ENCODE peak calls at places on chromosomes 16 and 17, in five cellular contexts. One of them, this sample, is unnamed.

GRCh38 chr17:57328109-57328882 is 72.0 kb downstream of the MSI2 start:
- DNase-seq in AG10803: no peak
- DNase-seq in GM23338: no peak
- DNase-seq in astrocyte of the spinal cord: no peak
- DNase-seq in fibroblast of the aortic adventitia: no peak
- DNase-seq in this sample: no peak

GRCh38 chr17:50484341-50485155 is 5.9 kb downstream of the RSAD1 start:
- DNase-seq in AG10803: no peak
- DNase-seq in GM23338: no peak
- DNase-seq in astrocyte of the spinal cord: no peak
- DNase-seq in fibroblast of the aortic adventitia: no peak
- DNase-seq in this sample: no peak

GRCh38 chr17:2347805-2348685 is 10.7 kb downstream of the SGSM2 start:
- DNase-seq in AG10803: peak; percentile 89
- DNase-seq in GM23338: peak; percentile 98
- DNase-seq in astrocyte of the spinal cord: peak; percentile 71
- DNase-seq in fibroblast of the aortic adventitia: peak; percentile 63
- DNase-seq in this sample: peak; percentile 66

GRCh38 chr17:21024024-21024423 is 18.8 kb downstream of the USP22 start:
- DNase-seq in AG10803: no peak
- DNase-seq in GM23338: no peak
- DNase-seq in astrocyte of the spinal cord: no peak
- DNase-seq in fibroblast of the aortic adventitia: no peak
- DNase-seq in this sample: peak; percentile 38

GRCh38 chr16:31886227-31886626 is 12.6 kb downstream of the ZNF267 start:
- DNase-seq in AG10803: no peak
- DNase-seq in GM23338: no peak
- DNase-seq in astrocyte of the spinal cord: no peak
- DNase-seq in fibroblast of the aortic adventitia: no peak
- DNase-seq in this sample: no peak

GRCh38 chr17:63945851-63946439 is 13.8 kb upstream of the CD79B start:
- DNase-seq in AG10803: no peak
- DNase-seq in GM23338: no peak
- DNase-seq in astrocyte of the spinal cord: no peak
- DNase-seq in fibroblast of the aortic adventitia: no peak
- DNase-seq in this sample: no peak

GRCh38 chr16:69350536-69351133 is 951 bp downstream of the TMED6 start:
- DNase-seq in AG10803: no peak
- DNase-seq in GM23338: no peak
- DNase-seq in astrocyte of the spinal cord: no peak
- DNase-seq in fibroblast of the aortic adventitia: no peak
- DNase-seq in this sample: no peak

GRCh38 chr16:84868328-84868727 is 48.5 kb downstream of the CRISPLD2 start:
- DNase-seq in AG10803: no peak
- DNase-seq in GM23338: no peak
- DNase-seq in astrocyte of the spinal cord: no peak
- DNase-seq in fibroblast of the aortic adventitia: no peak
- DNase-seq in this sample: no peak

GRCh38 chr16:73172621-73173312 is 124.8 kb upstream of the ZFHX3 start:
- DNase-seq in AG10803: peak; percentile 95
- DNase-seq in GM23338: peak; percentile 70
- DNase-seq in astrocyte of the spinal cord: peak; percentile 97
- DNase-seq in fibroblast of the aortic adventitia: peak; percentile 98
- DNase-seq in this sample: peak; percentile 96

GRCh38 chr16:5653789-5654188 is 556.2 kb upstream of the EEF2KMT start:
- DNase-seq in AG10803: no peak
- DNase-seq in GM23338: no peak
- DNase-seq in astrocyte of the spinal cord: no peak
- DNase-seq in fibroblast of the aortic adventitia: no peak
- DNase-seq in this sample: no peak

GRCh38 chr17:79937981-79938695 is 97.5 kb downstream of the TBC1D16 start:
- DNase-seq in AG10803: peak; percentile 31
- DNase-seq in GM23338: no peak
- DNase-seq in astrocyte of the spinal cord: no peak
- DNase-seq in fibroblast of the aortic adventitia: no peak
- DNase-seq in this sample: no peak

GRCh38 chr17:74922694-74923537 is at the start of gene USH1G:
- DNase-seq in AG10803: no peak
- DNase-seq in GM23338: peak; percentile 36
- DNase-seq in astrocyte of the spinal cord: no peak
- DNase-seq in fibroblast of the aortic adventitia: no peak
- DNase-seq in this sample: no peak

GRCh38 chr17:63425478-63425877 is 20.6 kb downstream of the CYB561 start:
- DNase-seq in AG10803: peak; percentile 78
- DNase-seq in GM23338: peak; percentile 92
- DNase-seq in astrocyte of the spinal cord: peak; percentile 84
- DNase-seq in fibroblast of the aortic adventitia: peak; percentile 92
- DNase-seq in this sample: peak; percentile 92

GRCh38 chr17:35373984-35374765 is 754 bp upstream of the SLFN11 start:
- DNase-seq in AG10803: peak; percentile 71
- DNase-seq in GM23338: peak; percentile 54
- DNase-seq in astrocyte of the spinal cord: peak; percentile 39
- DNase-seq in fibroblast of the aortic adventitia: peak; percentile 85
- DNase-seq in this sample: peak; percentile 70

GRCh38 chr17:19387921-19388521 is 1.0 kb upstream of the MFAP4 start:
- DNase-seq in AG10803: peak; percentile 90
- DNase-seq in GM23338: no peak
- DNase-seq in astrocyte of the spinal cord: peak; percentile 86
- DNase-seq in fibroblast of the aortic adventitia: peak; percentile 94
- DNase-seq in this sample: no peak

GRCh38 chr17:78697122-78697845 is 84.8 kb downstream of the CYTH1 start:
- DNase-seq in AG10803: peak; percentile 64
- DNase-seq in GM23338: no peak
- DNase-seq in astrocyte of the spinal cord: peak; percentile 69
- DNase-seq in fibroblast of the aortic adventitia: peak; percentile 61
- DNase-seq in this sample: peak; percentile 39

GRCh38 chr16:71443714-71444113 is 1.9 kb upstream of the TLE7 start:
- DNase-seq in AG10803: no peak
- DNase-seq in GM23338: no peak
- DNase-seq in astrocyte of the spinal cord: no peak
- DNase-seq in fibroblast of the aortic adventitia: no peak
- DNase-seq in this sample: no peak
- TF ChIP-seq CTCF in AG10803: no peak
- TF ChIP-seq CTCF in GM23338: no peak
- TF ChIP-seq CTCF in astrocyte of the spinal cord: no peak
- TF ChIP-seq CTCF in fibroblast of the aortic adventitia: no peak
- TF ChIP-seq CTCF in this sample: no peak

GRCh38 chr16:14304891-14305459 is 233.9 kb downstream of the MRTFB start:
- DNase-seq in AG10803: no peak
- DNase-seq in GM23338: no peak
- DNase-seq in astrocyte of the spinal cord: no peak
- DNase-seq in fibroblast of the aortic adventitia: no peak
- DNase-seq in this sample: no peak
- H3K4me3 ChIP-seq in AG10803: peak overlapping the region; percentile 31
- H3K4me3 ChIP-seq in GM23338: no peak overlapping the region
- H3K4me3 ChIP-seq in astrocyte of the spinal cord: no peak overlapping the region
- H3K4me3 ChIP-seq in fibroblast of the aortic adventitia: no peak overlapping the region
- H3K4me3 ChIP-seq in this sample: no peak overlapping the region

DNA sequence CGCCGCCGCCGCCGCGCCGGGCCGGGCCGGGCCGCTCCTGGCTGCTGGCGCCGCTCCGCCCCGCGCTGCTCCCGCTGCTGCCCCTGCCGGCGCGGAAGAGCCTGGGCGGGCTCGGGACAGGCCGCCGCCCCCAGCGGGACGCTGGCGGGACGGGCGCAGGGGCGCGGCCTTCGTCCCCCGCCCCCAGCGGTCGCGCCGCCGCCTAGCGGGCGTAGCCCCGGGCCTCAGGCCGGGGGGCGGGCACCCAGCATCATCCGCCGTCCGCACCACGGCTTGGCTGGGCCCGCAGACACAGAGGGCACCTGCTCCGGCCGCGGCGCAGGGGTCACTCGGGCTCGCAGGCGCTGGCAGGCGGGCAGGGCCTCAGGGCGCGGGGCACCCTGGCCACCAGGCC is at the start of gene AMFR:
- DNase-seq in AG10803: peak; percentile 86
- DNase-seq in GM23338: peak; percentile 85
- DNase-seq in astrocyte of the spinal cord: peak; percentile 63
- DNase-seq in fibroblast of the aortic adventitia: peak; percentile 72
- DNase-seq in this sample: peak; percentile 80
- TF ChIP-seq CTCF in AG10803: no peak
- TF ChIP-seq CTCF in GM23338: peak; percentile 26
- TF ChIP-seq CTCF in astrocyte of the spinal cord: peak; percentile 19
- TF ChIP-seq CTCF in fibroblast of the aortic adventitia: peak; percentile 14
- TF ChIP-seq CTCF in this sample: no peak

DNA sequence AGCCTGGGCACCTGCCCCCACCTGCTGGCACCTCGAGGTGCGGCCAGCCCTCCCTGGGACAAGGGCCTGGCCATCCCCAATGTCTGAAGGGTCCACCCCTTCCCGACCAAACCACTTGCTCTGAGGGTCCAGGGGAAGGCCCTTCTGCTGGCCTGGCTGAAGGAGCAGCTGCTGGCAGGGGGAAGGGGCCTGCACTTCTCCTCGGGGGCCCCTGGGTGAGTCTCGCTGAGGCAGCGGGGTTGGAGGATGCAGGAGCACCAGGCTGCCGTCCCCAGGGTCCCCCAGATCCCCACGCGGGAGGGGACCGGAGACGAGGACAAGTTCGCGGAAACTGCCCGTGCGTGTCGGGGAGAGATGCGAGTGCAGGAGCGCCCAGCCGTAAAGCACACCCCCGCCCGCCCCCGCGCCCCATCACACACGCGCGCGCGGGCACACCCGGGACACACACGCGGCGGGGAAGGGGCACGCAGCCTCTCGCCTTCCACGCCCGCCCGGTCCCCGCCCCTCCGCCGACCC is 725 bp upstream of the CACNA1H start:
- DNase-seq in AG10803: no peak
- DNase-seq in GM23338: peak; percentile 67
- DNase-seq in astrocyte of the spinal cord: no peak
- DNase-seq in fibroblast of the aortic adventitia: no peak
- DNase-seq in this sample: no peak
- H3K4me3 ChIP-seq in AG10803: no peak overlapping the region
- H3K4me3 ChIP-seq in GM23338: peak overlapping the region; percentile 63
- H3K4me3 ChIP-seq in astrocyte of the spinal cord: no peak overlapping the region
- H3K4me3 ChIP-seq in fibroblast of the aortic adventitia: no peak overlapping the region
- H3K4me3 ChIP-seq in this sample: no peak overlapping the region

GRCh38 chr17:62147284-62147683 is 82.2 kb upstream of the MED13 start:
- DNase-seq in AG10803: no peak
- DNase-seq in GM23338: no peak
- DNase-seq in astrocyte of the spinal cord: no peak
- DNase-seq in fibroblast of the aortic adventitia: no peak
- DNase-seq in this sample: no peak

GRCh38 chr17:62149961-62150360 is 84.9 kb upstream of the MED13 start:
- DNase-seq in AG10803: no peak
- DNase-seq in GM23338: no peak
- DNase-seq in astrocyte of the spinal cord: no peak
- DNase-seq in fibroblast of the aortic adventitia: no peak
- DNase-seq in this sample: no peak

DNA sequence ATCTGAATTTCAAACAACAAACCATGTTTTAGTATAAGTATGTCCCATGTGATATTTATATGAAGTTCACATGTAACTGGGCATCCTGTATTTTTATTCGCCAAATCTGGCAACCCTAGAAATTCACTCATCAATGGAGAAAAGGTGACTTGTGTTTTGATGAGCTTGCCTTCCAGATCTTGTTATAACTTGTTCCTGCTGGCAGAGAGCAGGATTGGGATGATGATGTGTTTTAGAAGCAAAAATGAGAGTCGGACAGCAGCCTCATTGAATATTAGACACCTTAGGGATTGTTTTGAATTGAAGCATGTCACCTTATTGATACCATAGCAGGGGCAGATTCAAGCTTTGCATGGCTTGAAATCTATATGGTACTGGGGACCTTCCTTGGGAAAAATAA is 85.4 kb upstream of the MED13 start:
- DNase-seq in AG10803: no peak
- DNase-seq in GM23338: no peak
- DNase-seq in astrocyte of the spinal cord: no peak
- DNase-seq in fibroblast of the aortic adventitia: no peak
- DNase-seq in this sample: no peak
- TF ChIP-seq CTCF in AG10803: no peak
- TF ChIP-seq CTCF in GM23338: no peak
- TF ChIP-seq CTCF in astrocyte of the spinal cord: no peak
- TF ChIP-seq CTCF in fibroblast of the aortic adventitia: no peak
- TF ChIP-seq CTCF in this sample: no peak

GRCh38 chr17:8421571-8421970 is 14.1 kb upstream of the NDEL1 start:
- DNase-seq in AG10803: peak; percentile 25
- DNase-seq in GM23338: no peak
- DNase-seq in astrocyte of the spinal cord: no peak
- DNase-seq in fibroblast of the aortic adventitia: no peak
- DNase-seq in this sample: no peak
- H3K4me3 ChIP-seq in AG10803: no peak overlapping the region
- H3K4me3 ChIP-seq in GM23338: no peak overlapping the region
- H3K4me3 ChIP-seq in astrocyte of the spinal cord: no peak overlapping the region
- H3K4me3 ChIP-seq in fibroblast of the aortic adventitia: no peak overlapping the region
- H3K4me3 ChIP-seq in this sample: no peak overlapping the region

GRCh38 chr16:24009955-24010354 is 174.2 kb downstream of the PRKCB start:
- DNase-seq in AG10803: no peak
- DNase-seq in GM23338: no peak
- DNase-seq in astrocyte of the spinal cord: no peak
- DNase-seq in fibroblast of the aortic adventitia: no peak
- DNase-seq in this sample: no peak

GRCh38 chr16:24013054-24013636 is 177.4 kb downstream of the PRKCB start:
- DNase-seq in AG10803: no peak
- DNase-seq in GM23338: no peak
- DNase-seq in astrocyte of the spinal cord: no peak
- DNase-seq in fibroblast of the aortic adventitia: no peak
- DNase-seq in this sample: no peak

GRCh38 chr16:24011237-24011636 is 175.5 kb downstream of the PRKCB start:
- DNase-seq in AG10803: no peak
- DNase-seq in GM23338: no peak
- DNase-seq in astrocyte of the spinal cord: no peak
- DNase-seq in fibroblast of the aortic adventitia: no peak
- DNase-seq in this sample: no peak

GRCh38 chr16:24009060-24009459 is 173.3 kb downstream of the PRKCB start:
- DNase-seq in AG10803: no peak
- DNase-seq in GM23338: no peak
- DNase-seq in astrocyte of the spinal cord: no peak
- DNase-seq in fibroblast of the aortic adventitia: no peak
- DNase-seq in this sample: no peak

GRCh38 chr16:24010440-24011089 is 174.8 kb downstream of the PRKCB start:
- DNase-seq in AG10803: peak; percentile 64
- DNase-seq in GM23338: peak; percentile 94
- DNase-seq in astrocyte of the spinal cord: peak; percentile 39
- DNase-seq in fibroblast of the aortic adventitia: peak; percentile 66
- DNase-seq in this sample: peak; percentile 76
- TF ChIP-seq CTCF in AG10803: peak; percentile 66
- TF ChIP-seq CTCF in GM23338: peak; percentile 82
- TF ChIP-seq CTCF in astrocyte of the spinal cord: peak; percentile 57
- TF ChIP-seq CTCF in fibroblast of the aortic adventitia: peak; percentile 68
- TF ChIP-seq CTCF in this sample: peak; percentile 76

This sample was measured in fibroblast of pulmonary artery.